ENCODE peak calls at places on chromosomes 2 and 18, in ten cellular contexts. A, Q, Y, G, J, N, X, L, T and E are unnamed samples. For H3K9me3, the result is how much of the 10 kb centered on the place peaks cover.

GRCh38 chr2:207503234-207503633 is 26.5 kb upstream of the CREB1 start:
- DNase-seq in A (no peak), T (no peak), G (peak), N (no peak), J (no peak), Q (no peak), X (no peak), Y (no peak), L (no peak), E (no peak)

GRCh38 chr2:164447660-164448059 is 173.6 kb downstream of the GRB14 start:
- DNase-seq in N (no peak), J (no peak), L (no peak), A (no peak), G (no peak), X (no peak), Q (no peak), Y (no peak), T (no peak), E (no peak)

GRCh38 chr2:38977047-38977446 is 87.4 kb downstream of the ARHGEF33 start:
- DNase-seq in Y (no peak), L (no peak), A (no peak), G (no peak), J (no peak), T (no peak), Q (no peak), N (no peak), X (no peak), E (no peak)

GRCh38 chr18:44643004-44643403 is 37.7 kb upstream of the SETBP1 start:
- DNase-seq in G (no peak), A (no peak), N (no peak), X (no peak), T (no peak), L (no peak), Q (no peak), Y (no peak), J (no peak), E (no peak)

GRCh38 chr18:80023173-80023572 is 11.1 kb upstream of the RBFA start:
- DNase-seq in G (no peak), L (no peak), T (peak), J (no peak), Y (peak), N (no peak), X (peak), A (no peak), Q (no peak), E (no peak)

GRCh38 chr18:7381307-7381706 is 150.4 kb downstream of the LRRC30 start:
- DNase-seq in L (no peak), N (no peak), X (no peak), Q (no peak), J (no peak), T (no peak), G (no peak), Y (no peak), A (no peak), E (no peak)

GRCh38 chr2:2331905-2332280 is 818 bp upstream of the MYT1L start:
- DNase-seq in L (no peak), Y (peak), X (no peak), T (no peak), Q (no peak), N (peak), A (no peak), J (no peak), G (no peak), E (no peak)

GRCh38 chr2:179471012-179471411 is 206.4 kb upstream of the SESTD1 start:
- DNase-seq in T (no peak), J (no peak), G (no peak), L (no peak), Y (no peak), A (no peak), N (no peak), Q (no peak), X (no peak), E (no peak)

GRCh38 chr18:33733376-33733775 is 155.4 kb downstream of the ASXL3 start:
- DNase-seq in N (no peak), A (no peak), X (no peak), J (no peak), Q (no peak), T (no peak), G (no peak), L (no peak), Y (no peak), E (no peak)

GRCh38 chr2:180707867-180708205 is 272.6 kb upstream of the UBE2E3 start:
- DNase-seq in Y (peak), A (no peak), L (no peak), T (no peak), G (no peak), N (no peak), Q (no peak), J (no peak), X (peak), E (peak)

GRCh38 chr2:235009081-235009480 is 57.3 kb downstream of the SH3BP4 start:
- DNase-seq in N (no peak), L (no peak), Y (no peak), T (no peak), J (no peak), G (no peak), X (no peak), Q (no peak), A (no peak), E (no peak)

GRCh38 chr2:121368841-121369240 is 83.8 kb upstream of the TFCP2L1 start:
- DNase-seq in T (no peak), Q (no peak), Y (no peak), A (no peak), G (no peak), J (no peak), L (no peak), N (no peak), X (no peak), E (no peak)

GRCh38 chr2:88521445-88522070 is 69.1 kb upstream of the FOXI3 start:
- DNase-seq in T (no peak), A (no peak), Q (no peak), Y (no peak), N (no peak), X (no peak), L (no peak), G (no peak), J (no peak), E (no peak)

GRCh38 chr18:47113796-47114540 is 36.3 kb downstream of the HDHD2 start:
- DNase-seq in A (no peak), X (no peak), J (no peak), Y (peak), Q (no peak), T (no peak), N (no peak), G (no peak), L (no peak), E (no peak)

GRCh38 chr2:188032306-188032705 is 259.4 kb upstream of the GULP1 start:
- DNase-seq in G (no peak), X (no peak), Q (no peak), L (no peak), T (no peak), N (no peak), A (no peak), Y (no peak), J (no peak), E (no peak)

GRCh38 chr18:23982154-23983071 is 32.1 kb upstream of the TTC39C start:
- DNase-seq in Q (peak), L (no peak), Y (peak), A (no peak), G (no peak), N (peak), J (no peak), X (no peak), T (no peak), E (peak)

GRCh38 chr2:137951606-137952005 is 12.7 kb upstream of the HNMT start:
- DNase-seq in N (no peak), T (no peak), J (no peak), L (no peak), Y (no peak), G (no peak), X (no peak), Q (no peak), A (no peak), E (peak)

GRCh38 chr2:18219676-18220075 is 340.8 kb downstream of the RDH14 start:
- DNase-seq in N (no peak), G (no peak), A (no peak), J (no peak), T (no peak), X (no peak), Q (no peak), Y (no peak), L (no peak), E (no peak)

GRCh38 chr2:231545105-231545902 is 15.1 kb upstream of the NMUR1 start:
- DNase-seq in Q (no peak), J (peak), Y (no peak), N (no peak), L (no peak), X (no peak), G (peak), T (peak), A (no peak), E (no peak)

GRCh38 chr2:227228061-227228667 is 63.7 kb downstream of the COL4A3 start:
- DNase-seq in J (peak), Q (peak), A (no peak), G (no peak), Y (no peak), T (no peak), L (no peak), N (peak), X (no peak), E (no peak)

GRCh38 chr2:72028996-72029395 is 118.7 kb downstream of the CYP26B1 start:
- DNase-seq in J (peak), G (no peak), Q (no peak), Y (no peak), A (no peak), N (no peak), X (no peak), L (no peak), T (no peak), E (no peak)

GRCh38 chr2:117555965-117556364 is 258.5 kb upstream of the DDX18 start:
- DNase-seq in L (no peak), N (no peak), X (no peak), J (no peak), Y (no peak), T (no peak), A (no peak), Q (no peak), G (no peak), E (no peak)

GRCh38 chr2:10481666-10482157 is 33.6 kb upstream of the ODC1 start:
- DNase-seq in X (no peak), A (no peak), L (no peak), Y (no peak), T (no peak), Q (no peak), N (no peak), G (no peak), J (no peak), E (no peak)

GRCh38 chr2:34096552-34097171 is 497.6 kb upstream of the FAM98A start:
- DNase-seq in G (no peak), A (peak), L (peak), J (peak), N (peak), X (peak), T (peak), Y (peak), Q (no peak), E (peak)

GRCh38 chr18:38052879-38053590 is 487.4 kb upstream of the CELF4 start:
- DNase-seq in T (no peak), N (no peak), L (no peak), G (no peak), Y (no peak), A (no peak), X (no peak), J (no peak), Q (no peak), E (no peak)

DNA sequence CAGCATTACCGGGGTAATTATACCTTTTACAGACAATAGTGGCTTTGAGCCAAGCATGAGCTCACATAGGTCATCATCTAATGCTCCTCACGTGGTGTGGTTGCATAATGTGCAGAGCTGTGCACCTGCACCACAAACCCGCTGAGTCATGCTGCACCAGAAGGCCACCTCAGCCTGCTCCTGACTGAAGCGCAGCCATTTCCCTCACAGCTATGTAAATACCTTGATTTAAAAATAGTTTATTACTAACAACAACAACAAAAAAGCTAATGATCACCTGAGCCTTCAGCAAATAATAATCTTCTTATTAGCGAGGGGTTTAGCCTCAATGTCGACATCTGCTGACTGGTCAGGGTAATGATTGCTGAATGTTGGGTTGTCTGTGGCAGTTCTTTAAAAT is 238.8 kb downstream of the MBD5 start:
- DNase-seq in X (no peak), J (no peak), Q (no peak), L (no peak), N (no peak), Y (no peak), A (no peak), G (no peak), T (peak), E (no peak)
- H3K9me3 ChIP-seq in X (under half), J (under half), Q (under half), L (under half), N (under half), Y (under half), A (under half), G (under half), T (under half), E (under half)

GRCh38 chr2:175282300-175282699 is 100.8 kb upstream of the ATP5MC3 start:
- DNase-seq in L (no peak), J (no peak), Y (peak), T (no peak), G (no peak), X (peak), Q (no peak), A (peak), N (peak), E (no peak)
- TF ChIP-seq CTCF in L (peak), J (peak), Y (peak), T (peak), G (peak), X (peak), Q (peak), A (peak), N (peak), E (peak)

GRCh38 chr18:3872651-3873050 is 422.7 kb downstream of the TGIF1 start:
- DNase-seq in J (no peak), G (no peak), Q (no peak), X (no peak), A (no peak), N (no peak), L (no peak), T (no peak), Y (no peak), E (no peak)
- H3K27ac ChIP-seq in J (no peak), G (no peak), Q (no peak), X (no peak), A (no peak), N (no peak), L (no peak), T (no peak), Y (peak), E (no peak)

GRCh38 chr2:89781962-89782361 is 1090.5 kb downstream of the RPIA start:
- DNase-seq in Y (no peak), Q (no peak), G (no peak), X (no peak), N (no peak), L (no peak), A (no peak), T (no peak), J (no peak), E (no peak)
- H3K9me3 ChIP-seq in Y (half or more), Q (half or more), G (half or more), X (half or more), N (under half), L (half or more), A (under half), T (half or more), J (half or more), E (under half)

GRCh38 chr18:6207119-6207518 is 207.6 kb downstream of the L3MBTL4 start:
- DNase-seq in G (no peak), Y (no peak), A (no peak), T (no peak), J (peak), Q (no peak), X (no peak), L (no peak), N (no peak), E (no peak)

GRCh38 chr18:6202861-6203260 is 211.8 kb downstream of the L3MBTL4 start:
- DNase-seq in L (no peak), A (no peak), T (no peak), N (no peak), Y (no peak), Q (no peak), J (no peak), G (no peak), X (no peak), E (no peak)

GRCh38 chr18:6203791-6204190 is 210.9 kb downstream of the L3MBTL4 start:
- DNase-seq in J (peak), L (no peak), Q (no peak), G (no peak), A (no peak), X (no peak), T (no peak), N (no peak), Y (no peak), E (no peak)

GRCh38 chr18:6207941-6208340 is 206.8 kb downstream of the L3MBTL4 start:
- DNase-seq in X (no peak), G (no peak), T (no peak), Y (no peak), N (no peak), J (no peak), L (no peak), A (no peak), Q (no peak), E (no peak)

DNA sequence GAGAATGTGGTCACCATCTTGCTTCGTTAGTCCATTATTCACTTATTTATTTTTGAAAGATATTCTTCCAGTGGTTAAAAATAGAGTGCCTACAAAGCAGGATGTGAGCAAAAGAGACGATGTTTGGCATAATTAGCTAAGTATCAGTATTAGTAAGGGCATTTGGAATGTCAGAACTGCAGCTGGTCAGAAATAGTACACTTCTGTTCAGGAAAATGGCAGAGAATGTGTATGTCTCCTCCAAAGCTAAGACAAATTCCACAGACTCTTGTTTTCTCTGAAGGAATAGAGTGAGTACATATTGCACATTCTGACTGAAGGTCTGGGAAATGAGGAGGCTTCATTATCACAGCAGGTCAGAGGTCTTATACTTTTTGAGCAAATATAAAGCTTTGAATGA is 209.0 kb downstream of the L3MBTL4 start:
- DNase-seq in J (no peak), L (no peak), G (no peak), Y (no peak), A (no peak), N (no peak), X (no peak), Q (no peak), T (no peak), E (peak)
- TF ChIP-seq CTCF in J (no peak), L (no peak), G (no peak), Y (no peak), A (no peak), N (no peak), X (no peak), Q (no peak), T (no peak), E (no peak)